ENCODE peak calls at places on chromosome 15, in nine cellular contexts. W is HCT116, B is suprapubic skin, L is heart left ventricle, S is stomach, F is body of pancreas, C is right lobe of liver, D is endothelial cell of umbilical vein, O is ovary. P is an unnamed sample. For H3K27me3, the result is how much of the 10 kb centered on the place peaks cover.

GRCh38 chr15:84658788-84659411 is 901 bp upstream of the NMB start:
- DNase-seq in W (no peak), B (no peak), L (no peak), S (no peak), F (no peak), C (no peak), D (no peak), O (no peak), P (no peak)

GRCh38 chr15:64710664-64711441 is 64.5 kb downstream of the RBPMS2 start:
- DNase-seq in W (no peak), B (no peak), L (no peak), S (no peak), F (no peak), C (no peak), D (no peak), O (no peak), P (no peak)

GRCh38 chr15:84081391-84082168 is 154.0 kb upstream of the GOLGA6L4 start:
- DNase-seq in W (no peak), B (no peak), L (no peak), S (no peak), F (no peak), C (no peak), D (no peak), O (no peak), P (no peak)

GRCh38 chr15:67832031-67832551 is 6.8 kb downstream of the SKOR1 start:
- DNase-seq in W (no peak), B (no peak), L (no peak), S (no peak), F (no peak), C (no peak), D (no peak), O (no peak), P (no peak)

GRCh38 chr15:94168250-94168649 is 63.1 kb upstream of the MCTP2 start:
- DNase-seq in W (peak), B (no peak), L (no peak), S (no peak), F (no peak), C (no peak), D (no peak), O (no peak), P (no peak)

GRCh38 chr15:41989573-41990242 is 17.4 kb upstream of the EHD4 start:
- DNase-seq in W (peak), B (peak), L (peak), S (peak), F (peak), C (peak), D (peak), O (peak), P (peak)

GRCh38 chr15:70781236-70781635 is 17.9 kb upstream of the UACA start:
- DNase-seq in W (no peak), B (no peak), L (no peak), S (no peak), F (no peak), C (no peak), D (no peak), O (no peak), P (no peak)

GRCh38 chr15:94582368-94582767 is 351.0 kb downstream of the MCTP2 start:
- DNase-seq in W (peak), B (no peak), L (peak), S (no peak), F (no peak), C (peak), D (peak), O (no peak), P (no peak)

GRCh38 chr15:81337241-81337640 is 13.3 kb upstream of the STARD5 start:
- DNase-seq in W (no peak), B (no peak), L (no peak), S (no peak), F (no peak), C (no peak), D (no peak), O (no peak), P (no peak)

GRCh38 chr15:40819048-40819447 is 9.5 kb downstream of the PPP1R14D start:
- DNase-seq in W (no peak), B (no peak), L (no peak), S (no peak), F (no peak), C (no peak), D (no peak), O (no peak), P (no peak)

GRCh38 chr15:48176097-48176496 is 2.0 kb downstream of the MYEF2 start:
- DNase-seq in W (no peak), B (no peak), L (no peak), S (no peak), F (no peak), C (no peak), D (no peak), O (no peak), P (no peak)

GRCh38 chr15:40928975-40929729 is at the start of gene DLL4:
- DNase-seq in W (peak), B (no peak), L (peak), S (peak), F (peak), C (peak), D (peak), O (no peak), P (peak)

GRCh38 chr15:38627684-38628277 is 63.2 kb upstream of the RASGRP1 start:
- DNase-seq in W (no peak), B (no peak), L (no peak), S (no peak), F (no peak), C (no peak), D (no peak), O (no peak), P (no peak)

GRCh38 chr15:99411234-99411633 is 154.6 kb upstream of the MEF2A start:
- DNase-seq in W (no peak), B (no peak), L (no peak), S (no peak), F (no peak), C (no peak), D (no peak), O (no peak), P (no peak)

GRCh38 chr15:38299216-38299615 is 46.6 kb downstream of the SPRED1 start:
- DNase-seq in W (no peak), B (no peak), L (no peak), S (no peak), F (no peak), C (no peak), D (no peak), O (no peak), P (no peak)

GRCh38 chr15:31440754-31441298 is 114.2 kb downstream of the KLF13 start:
- DNase-seq in W (no peak), B (peak), L (peak), S (peak), F (peak), C (peak), D (peak), O (peak), P (peak)

GRCh38 chr15:37771462-37771861 is 163.0 kb upstream of the TMCO5A start:
- DNase-seq in W (no peak), B (no peak), L (no peak), S (no peak), F (no peak), C (no peak), D (no peak), O (no peak), P (no peak)

GRCh38 chr15:39172380-39173281 is 408.2 kb upstream of the THBS1 start:
- DNase-seq in W (no peak), B (no peak), L (peak), S (no peak), F (peak), C (no peak), D (peak), O (peak), P (peak)

GRCh38 chr15:80531388-80532184 is 127.4 kb downstream of the ARNT2 start:
- DNase-seq in W (no peak), B (no peak), L (no peak), S (peak), F (no peak), C (no peak), D (no peak), O (peak), P (peak)

GRCh38 chr15:52783929-52784798 is 6.0 kb downstream of the ONECUT1 start:
- DNase-seq in W (no peak), B (peak), L (no peak), S (no peak), F (peak), C (peak), D (peak), O (no peak), P (no peak)

GRCh38 chr15:100120111-100120510 is 221.7 kb downstream of the ADAMTS17 start:
- DNase-seq in W (no peak), B (no peak), L (no peak), S (no peak), F (no peak), C (no peak), D (no peak), O (no peak), P (no peak)

GRCh38 chr15:100687532-100688215 is 85.3 kb downstream of the ASB7 start:
- DNase-seq in W (no peak), B (no peak), L (no peak), S (no peak), F (no peak), C (no peak), D (no peak), O (peak), P (no peak)

GRCh38 chr15:99450896-99451358 is 114.9 kb upstream of the MEF2A start:
- DNase-seq in W (no peak), B (peak), L (peak), S (peak), F (peak), C (peak), D (peak), O (peak), P (peak)

GRCh38 chr15:81327526-81327925 is 3.6 kb upstream of the STARD5 start:
- DNase-seq in W (no peak), B (no peak), L (no peak), S (no peak), F (no peak), C (no peak), D (no peak), O (no peak), P (no peak)

GRCh38 chr15:75213212-75213767 is 11.6 kb downstream of the C15orf39 start:
- DNase-seq in W (no peak), B (no peak), L (no peak), S (no peak), F (no peak), C (no peak), D (no peak), O (no peak), P (no peak)

GRCh38 chr15:88542342-88542733 is 4.1 kb downstream of the DET1 start:
- DNase-seq in W (no peak), B (no peak), L (peak), S (no peak), F (no peak), C (no peak), D (no peak), O (peak), P (no peak)

GRCh38 chr15:24857094-24857437 is 97.7 kb upstream of the SNRPN start:
- DNase-seq in W (no peak), B (no peak), L (no peak), S (no peak), F (no peak), C (no peak), D (peak), O (no peak), P (no peak)

GRCh38 chr15:68368731-68369435 is 63.1 kb downstream of the ITGA11 start:
- DNase-seq in W (no peak), B (no peak), L (no peak), S (no peak), F (no peak), C (no peak), D (peak), O (no peak), P (no peak)

GRCh38 chr15:78932216-78932808 is 12.5 kb downstream of the CTSH start:
- DNase-seq in W (no peak), B (no peak), L (no peak), S (no peak), F (no peak), C (no peak), D (no peak), O (no peak), P (no peak)

GRCh38 chr15:48966595-48967301 is 3.0 kb upstream of the SHC4 start:
- DNase-seq in W (no peak), B (no peak), L (no peak), S (no peak), F (no peak), C (no peak), D (no peak), O (no peak), P (no peak)

GRCh38 chr15:75597667-75598341 is 18.7 kb upstream of the PTPN9 start:
- DNase-seq in W (no peak), B (no peak), L (no peak), S (peak), F (peak), C (no peak), D (peak), O (no peak), P (peak)

GRCh38 chr15:27119695-27120266 is 148.8 kb downstream of the GABRG3 start:
- DNase-seq in W (no peak), B (no peak), L (no peak), S (no peak), F (no peak), C (no peak), D (no peak), O (no peak), P (no peak)

GRCh38 chr15:56760186-56760585 is 26.9 kb upstream of the ZNF280D start:
- DNase-seq in W (no peak), B (no peak), L (no peak), S (no peak), F (peak), C (no peak), D (peak), O (no peak), P (no peak)

GRCh38 chr15:56763082-56763481 is 29.8 kb upstream of the ZNF280D start:
- DNase-seq in W (no peak), B (no peak), L (no peak), S (no peak), F (no peak), C (no peak), D (no peak), O (no peak), P (no peak)

GRCh38 chr15:56758770-56759449 is 25.6 kb upstream of the ZNF280D start:
- DNase-seq in W (no peak), B (no peak), L (no peak), S (no peak), F (no peak), C (no peak), D (no peak), O (no peak), P (no peak)

GRCh38 chr15:56757884-56758283 is 24.6 kb upstream of the ZNF280D start:
- DNase-seq in W (no peak), B (no peak), L (no peak), S (no peak), F (no peak), C (no peak), D (no peak), O (no peak), P (no peak)

GRCh38 chr15:56759450-56759845 is 26.1 kb upstream of the ZNF280D start:
- DNase-seq in W (no peak), B (no peak), L (peak), S (peak), F (peak), C (no peak), D (no peak), O (no peak), P (peak)
- TF ChIP-seq POLR2A in W (no peak), B (no peak), L (no peak), S (no peak), F (no peak), C (no peak), D (no peak), O (no peak), P (no peak)

GRCh38 chr15:66115568-66116206 is 137.9 kb downstream of the MEGF11 start:
- DNase-seq in W (no peak), B (no peak), L (no peak), S (no peak), F (no peak), C (no peak), D (no peak), O (no peak), P (no peak)

GRCh38 chr15:66117841-66118240 is 135.7 kb downstream of the MEGF11 start:
- DNase-seq in W (no peak), B (no peak), L (no peak), S (no peak), F (no peak), C (no peak), D (no peak), O (no peak), P (no peak)

GRCh38 chr15:66124626-66125025 is 128.9 kb downstream of the MEGF11 start:
- DNase-seq in W (no peak), B (no peak), L (no peak), S (no peak), F (no peak), C (no peak), D (no peak), O (no peak), P (no peak)

GRCh38 chr15:66123799-66124198 is 129.8 kb downstream of the MEGF11 start:
- DNase-seq in W (no peak), B (no peak), L (no peak), S (no peak), F (no peak), C (no peak), D (no peak), O (no peak), P (no peak)

DNA sequence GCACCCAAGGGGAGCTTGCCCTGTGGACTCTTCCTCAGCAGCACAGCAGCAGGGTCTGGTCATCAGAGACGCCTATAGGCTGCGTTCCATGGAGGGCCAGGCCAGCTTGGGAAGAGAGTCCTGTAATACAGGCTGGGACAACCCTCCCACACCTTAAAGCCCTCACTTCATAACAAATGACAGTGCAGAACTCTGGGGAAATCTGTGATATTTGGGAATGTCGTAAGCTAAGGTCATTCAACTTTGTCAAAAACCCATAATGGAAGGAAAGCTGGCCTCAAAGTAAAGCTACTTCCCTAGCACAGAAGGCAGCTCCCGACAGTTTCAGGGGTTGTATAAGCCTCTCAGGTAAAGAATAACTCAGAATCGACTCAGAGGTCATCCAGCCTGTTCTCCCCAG is 133.1 kb downstream of the MEGF11 start:
- DNase-seq in W (no peak), B (no peak), L (no peak), S (no peak), F (no peak), C (no peak), D (no peak), O (no peak), P (no peak)
- H3K27me3 ChIP-seq in W (under half), B (under half), L (under half), S (under half), F (under half), C (under half), D (under half), O (under half), P (under half)

DNA sequence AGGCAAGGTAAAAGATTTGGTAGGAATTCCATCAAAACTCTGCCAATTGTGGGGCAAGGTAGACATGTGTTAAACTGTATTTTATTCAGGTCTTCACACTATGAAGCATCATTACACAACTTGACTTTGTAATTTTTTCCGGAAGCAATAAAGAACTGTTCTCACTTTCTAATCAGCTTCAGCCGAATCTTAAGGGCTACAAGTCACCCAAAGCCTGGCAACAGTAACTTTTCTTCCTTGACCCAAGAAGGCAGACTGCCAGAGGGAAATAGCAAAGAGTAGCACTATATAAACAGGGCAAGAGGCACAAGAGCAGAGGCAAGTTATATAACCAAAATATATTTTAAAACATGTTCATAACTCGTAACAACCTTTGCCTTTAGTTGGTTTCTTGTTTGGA is 1.5 kb downstream of the SLTM start:
- DNase-seq in W (no peak), B (no peak), L (no peak), S (peak), F (peak), C (no peak), D (peak), O (no peak), P (peak)
- TF ChIP-seq POLR2A in W (no peak), B (no peak), L (no peak), S (no peak), F (no peak), C (no peak), D (no peak), O (no peak), P (peak)

DNA sequence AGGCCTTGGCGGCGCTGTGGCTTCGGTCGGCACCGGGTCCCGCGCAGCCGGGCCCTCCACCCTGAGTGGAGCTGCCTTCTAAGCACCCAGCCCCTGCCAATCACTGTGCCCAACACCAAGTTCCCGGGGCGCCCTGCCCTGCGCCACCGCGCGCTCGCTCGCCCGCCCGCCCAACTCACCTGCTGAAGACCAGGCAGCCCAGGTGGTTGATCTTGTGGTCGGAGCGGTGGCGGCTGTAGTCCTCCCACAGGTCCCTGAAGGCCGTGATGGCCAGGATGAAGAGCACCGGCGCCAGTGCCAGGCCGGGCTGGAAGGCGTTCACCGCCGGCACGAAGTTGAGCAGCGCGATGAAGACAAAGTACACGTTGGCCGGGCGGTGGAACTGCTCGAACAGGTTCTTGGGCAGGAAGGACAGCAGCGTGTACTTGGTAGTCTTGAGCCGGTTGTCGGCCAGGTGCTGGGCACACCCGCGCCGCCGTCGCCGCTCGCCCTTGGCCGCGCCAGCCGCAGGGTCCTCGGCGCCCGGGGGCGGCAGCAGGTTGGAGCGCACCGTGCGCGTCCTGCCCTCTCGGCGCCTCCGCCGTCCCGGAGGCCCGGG is 559 bp downstream of the ATP10A start:
- DNase-seq in W (no peak), B (no peak), L (no peak), S (peak), F (peak), C (no peak), D (no peak), O (no peak), P (no peak)
- H3K27me3 ChIP-seq in W (under half), B (under half), L (under half), S (under half), F (under half), C (under half), D (under half), O (under half), P (under half)

DNA sequence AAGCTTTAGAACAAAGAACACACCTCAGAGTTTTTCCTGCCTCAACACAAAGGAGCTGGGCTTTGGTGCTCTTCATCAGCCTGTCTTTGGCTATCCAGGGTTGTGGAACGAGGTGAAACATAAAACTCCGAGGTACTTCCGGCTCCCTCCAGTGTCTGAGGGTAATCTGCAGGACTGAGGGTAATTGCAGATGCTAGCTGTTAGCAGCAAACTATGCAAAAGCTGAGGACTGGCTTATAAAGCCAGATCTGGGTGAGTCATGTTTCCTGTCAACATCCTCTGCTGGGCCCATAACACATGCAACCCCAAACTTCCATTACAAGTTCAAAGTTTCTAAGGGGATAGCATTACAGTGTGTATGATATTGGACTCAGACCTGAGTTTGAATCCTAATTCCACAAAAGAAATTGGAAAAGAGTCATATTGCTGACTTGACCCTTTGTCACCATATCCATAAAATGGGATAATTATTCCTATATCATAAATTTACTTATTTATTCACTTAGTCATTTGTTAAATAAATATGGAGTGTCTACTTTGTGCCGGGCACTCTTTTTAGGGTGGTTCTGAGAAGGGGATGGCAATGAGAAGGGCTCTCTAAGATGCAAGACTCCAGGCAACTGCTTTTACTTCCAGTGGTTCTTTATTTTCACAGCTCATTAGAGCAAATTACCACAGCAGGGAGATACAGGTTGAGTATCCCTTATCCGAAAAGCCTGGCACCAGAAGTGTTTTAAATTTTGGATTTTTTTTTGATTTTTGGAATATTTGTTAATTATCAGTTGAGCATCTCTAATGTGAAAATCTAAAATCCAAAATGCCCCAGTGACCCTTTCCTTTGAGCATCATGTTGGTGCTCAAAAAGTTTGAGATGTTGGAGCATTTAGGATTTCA is 9.5 kb upstream of the TRIM69 start:
- DNase-seq in W (peak), B (no peak), L (peak), S (peak), F (peak), C (no peak), D (peak), O (no peak), P (no peak)
- TF ChIP-seq POLR2A in W (peak), B (no peak), L (no peak), S (no peak), F (peak), C (peak), D (peak), O (no peak), P (no peak)

GRCh38 chr15:91101356-91101920 is 1.4 kb downstream of the SV2B start:
- DNase-seq in W (no peak), B (no peak), L (no peak), S (no peak), F (no peak), C (no peak), D (no peak), O (no peak), P (no peak)
- H3K27me3 ChIP-seq in W (half or more), B (under half), L (under half), S (under half), F (under half), C (under half), D (under half), O (under half), P (under half)